ENCODE peak calls at places on chromosome 1, in four cellular contexts. N, V, F and A are unnamed samples.

GRCh38 chr1:74673351-74674111 is at the start of gene ERICH3:
- DNase-seq in N (no peak), F (peak), V (peak), A (no peak)

GRCh38 chr1:152543808-152544207 is 22.8 kb downstream of the LCE3E start:
- DNase-seq in V (no peak), N (no peak), F (peak), A (no peak)

GRCh38 chr1:201230676-201231075 is 40.1 kb downstream of the IGFN1 start:
- DNase-seq in N (no peak), F (no peak), V (peak), A (no peak)

GRCh38 chr1:49016030-49016991 is 239.6 kb upstream of the BEND5 start:
- DNase-seq in F (peak), N (no peak), V (no peak), A (no peak)

GRCh38 chr1:52662645-52663313 is 29.8 kb downstream of the SHISAL2A start:
- DNase-seq in F (peak), V (no peak), N (no peak), A (no peak)

GRCh38 chr1:207050428-207050767 is 610 bp downstream of the YOD1 start:
- DNase-seq in N (peak), F (peak), V (no peak), A (no peak)

GRCh38 chr1:193060938-193061337 is 1.5 kb downstream of the RO60 start:
- DNase-seq in F (no peak), V (no peak), N (no peak), A (no peak)

GRCh38 chr1:155078496-155079209 is at the start of gene EFNA3:
- DNase-seq in N (peak), V (peak), F (peak), A (peak)

GRCh38 chr1:41626616-41627375 is 142.3 kb upstream of the EDN2 start:
- DNase-seq in V (no peak), N (no peak), F (no peak), A (peak)

GRCh38 chr1:78543941-78544630 is 53.3 kb downstream of the PTGFR start:
- DNase-seq in V (no peak), F (no peak), N (no peak), A (no peak)

GRCh38 chr1:1272341-1273151 is 1.1 kb downstream of the UBE2J2 start:
- DNase-seq in V (peak), F (no peak), N (no peak), A (no peak)

GRCh38 chr1:231497629-231498152 is 30.8 kb upstream of the TSNAX start:
- DNase-seq in N (no peak), F (no peak), V (no peak), A (no peak)

GRCh38 chr1:224433041-224433670 is 1.4 kb downstream of the WDR26 start:
- DNase-seq in N (no peak), V (peak), F (peak), A (no peak)

GRCh38 chr1:171438441-171438840 is 46.9 kb upstream of the PRRC2C start:
- DNase-seq in V (peak), N (no peak), F (no peak), A (peak)

GRCh38 chr1:89866568-89866967 is 45.7 kb downstream of the LRRC8D start:
- DNase-seq in V (no peak), N (no peak), F (peak), A (no peak)

GRCh38 chr1:24364975-24365678 is 46.0 kb downstream of the GRHL3 start:
- DNase-seq in N (no peak), F (no peak), V (no peak), A (peak)

GRCh38 chr1:205585835-205586785 is 45.7 kb downstream of the ELK4 start:
- DNase-seq in F (no peak), N (no peak), V (no peak), A (peak)

GRCh38 chr1:156898151-156898550 is 4.6 kb downstream of the PEAR1 start:
- DNase-seq in F (peak), V (peak), N (no peak), A (peak)

GRCh38 chr1:156901590-156901900 is 8.0 kb downstream of the PEAR1 start:
- DNase-seq in V (peak), F (no peak), N (no peak), A (no peak)

GRCh38 chr1:156900896-156901589 is 7.5 kb downstream of the PEAR1 start:
- DNase-seq in N (no peak), V (peak), F (no peak), A (no peak)

GRCh38 chr1:156898971-156899657 is 5.6 kb downstream of the PEAR1 start:
- DNase-seq in F (no peak), V (peak), N (no peak), A (no peak)

DNA sequence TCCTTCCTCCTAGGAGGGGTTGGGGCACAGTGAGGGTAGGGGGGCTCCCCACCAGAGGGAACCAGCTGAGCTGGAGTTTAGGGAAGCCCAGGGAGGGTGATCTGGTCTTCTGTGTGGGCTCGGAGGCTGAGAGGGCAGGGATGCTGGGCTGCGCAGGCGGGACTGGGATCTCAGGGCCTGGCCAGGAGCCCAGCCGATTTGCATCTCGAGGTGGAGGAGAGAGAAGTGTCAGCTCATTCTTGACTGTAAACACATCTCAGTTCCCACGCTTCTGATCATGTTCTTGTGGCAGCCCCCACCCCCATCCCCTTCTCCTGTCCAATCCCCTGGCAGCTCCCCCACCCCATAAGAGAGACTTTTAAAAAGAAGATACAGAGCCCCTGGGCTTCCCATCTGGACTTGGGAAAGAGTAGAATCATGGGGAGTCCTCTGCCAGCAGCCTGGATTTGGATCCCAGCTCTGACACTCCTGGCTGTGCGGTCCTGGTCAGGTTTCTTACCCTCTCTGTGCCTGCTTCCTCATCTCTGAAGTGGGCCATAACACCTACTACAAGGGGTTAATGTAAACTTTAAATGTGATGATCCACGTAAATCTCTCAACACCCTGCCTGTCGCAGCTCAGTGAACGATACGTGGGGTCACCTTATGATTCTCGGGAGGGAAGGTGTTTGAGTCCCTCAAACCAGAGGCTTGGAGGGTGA is 6.7 kb downstream of the PEAR1 start:
- DNase-seq in N (no peak), V (peak), F (no peak), A (no peak)
- H3K27ac ChIP-seq in N (no peak), V (peak), F (no peak), A (no peak)

DNA sequence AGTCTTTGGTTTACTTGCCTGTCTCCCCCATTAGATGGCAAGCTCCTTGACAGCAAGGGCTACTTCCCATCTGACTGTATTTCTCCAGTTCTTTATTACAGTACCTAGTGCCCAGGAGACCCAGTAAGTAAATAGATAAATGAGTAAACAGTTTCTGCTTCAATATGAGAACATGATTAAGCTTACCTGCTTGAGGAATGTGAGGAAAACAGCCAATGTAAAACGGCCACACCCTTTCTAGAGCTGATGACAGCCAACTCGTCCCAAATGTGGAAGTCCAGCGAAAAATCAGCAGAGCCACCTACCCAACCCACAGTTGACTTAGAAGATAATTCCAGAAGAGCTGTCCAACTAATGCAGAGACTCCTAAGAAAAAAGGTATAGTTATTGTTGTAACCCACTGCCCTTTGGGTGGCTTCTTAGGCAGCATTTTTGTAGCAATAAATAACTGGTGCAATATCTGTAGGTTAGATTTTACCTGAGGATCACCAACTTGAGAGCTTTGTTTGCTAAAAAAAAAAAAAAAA is 6.5 kb upstream of the DR1 start:
- DNase-seq in F (no peak), V (no peak), N (no peak), A (no peak)
- H3K27ac ChIP-seq in F (no peak), V (no peak), N (no peak), A (no peak)

DNA sequence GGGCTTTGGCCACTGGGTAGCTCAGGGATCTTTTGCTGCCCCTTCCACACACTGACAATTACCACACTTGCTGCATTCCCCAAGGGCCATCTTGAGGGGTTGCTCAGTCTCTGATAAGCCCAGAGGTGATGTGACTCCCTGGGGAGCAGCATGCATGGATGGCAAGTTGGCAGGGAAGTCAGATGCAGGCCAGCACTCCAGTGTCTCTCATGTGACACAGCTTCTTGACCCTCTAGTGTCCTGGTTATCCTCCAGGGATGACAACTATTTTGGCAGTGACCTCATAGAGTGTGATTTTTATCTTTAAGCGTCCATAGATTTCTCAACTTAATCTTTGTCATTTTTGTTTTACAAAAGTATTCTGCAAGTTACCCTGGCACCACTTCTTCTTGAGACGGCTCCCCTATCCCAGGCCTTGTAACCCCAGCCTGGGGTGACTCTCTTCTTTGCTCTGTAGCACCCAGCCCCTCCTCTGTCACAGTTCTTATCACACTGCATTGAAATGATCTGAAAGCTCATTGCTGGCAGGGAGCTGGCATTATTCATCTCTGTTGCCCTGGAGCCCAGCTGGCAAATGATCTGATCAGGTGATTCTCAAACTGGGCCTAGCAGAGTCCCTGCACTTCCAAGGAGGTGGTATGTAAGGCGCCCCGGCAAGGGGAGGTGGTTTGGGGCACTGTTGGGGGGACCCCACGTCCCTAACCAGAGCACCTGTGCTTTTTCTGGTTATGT is 72.6 kb downstream of the TENT5C start:
- DNase-seq in N (no peak), V (no peak), F (no peak), A (no peak)
- H3K27ac ChIP-seq in N (no peak), V (peak), F (no peak), A (no peak)

GRCh38 chr1:172452536-172453159 is 8.8 kb upstream of the PIGC start:
- DNase-seq in N (no peak), F (no peak), V (no peak), A (no peak)
- H3K27ac ChIP-seq in N (no peak), F (no peak), V (no peak), A (no peak)

DNA sequence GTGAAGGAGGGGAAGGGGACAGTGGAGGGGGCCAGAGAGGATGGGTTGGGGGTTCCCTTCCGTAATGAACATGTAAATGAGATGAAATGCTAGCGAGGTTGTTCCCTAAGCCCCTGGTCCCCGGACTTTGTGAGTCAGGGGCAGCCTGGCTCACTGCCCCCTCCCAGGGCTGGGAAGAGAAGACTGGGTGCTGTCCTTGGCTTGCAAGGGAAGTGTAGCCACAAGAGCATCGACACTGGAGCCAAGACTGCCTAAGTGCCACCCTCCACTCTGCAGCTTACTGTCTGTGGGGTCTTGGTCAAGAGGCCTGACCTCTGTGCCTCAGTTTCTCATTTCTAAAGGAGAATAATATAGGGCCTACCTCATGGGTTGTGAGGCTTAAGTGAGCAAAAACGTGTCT is 483 bp downstream of the PEAR1 start:
- DNase-seq in V (peak), N (no peak), F (no peak), A (no peak)
- H3K27ac ChIP-seq in V (peak), N (no peak), F (no peak), A (peak)